ENCODE peak calls at places on chromosomes 5 and 9, in eight cellular contexts. G is ovary, S is NB4, B is astrocyte of the spinal cord, Z is sigmoid colon, N is MCF 10A, M is transverse colon, Y is AG10803. C is an unnamed sample.

GRCh38 chr5:84287964-84288363 is 96.7 kb downstream of the EDIL3 start:
- DNase-seq in N (peak), M (no peak), Z (no peak), G (no peak), S (peak), B (peak), Y (peak), C (peak)

GRCh38 chr9:20191239-20191840 is 402.5 kb upstream of the SLC24A2 start:
- DNase-seq in M (no peak), N (no peak), Z (no peak), Y (no peak), B (no peak), G (no peak), S (no peak), C (no peak)

GRCh38 chr5:44729536-44729935 is 79.2 kb upstream of the MRPS30 start:
- DNase-seq in G (no peak), Y (no peak), M (no peak), Z (no peak), B (no peak), N (no peak), S (no peak), C (no peak)

GRCh38 chr5:92372766-92373165 is 989.6 kb upstream of the ARRDC3 start:
- DNase-seq in Y (no peak), Z (no peak), S (no peak), G (no peak), B (peak), N (peak), M (no peak), C (no peak)

GRCh38 chr5:93511445-93511844 is 69.6 kb downstream of the NR2F1-AS1 start:
- DNase-seq in N (no peak), S (peak), Y (no peak), B (no peak), Z (no peak), G (no peak), M (no peak), C (no peak)

GRCh38 chr5:14351845-14352712 is 208.9 kb downstream of the TRIO start:
- DNase-seq in Z (peak), S (peak), G (peak), M (peak), Y (peak), B (peak), N (peak), C (peak)

GRCh38 chr5:112787261-112787660 is 49.6 kb downstream of the APC start:
- DNase-seq in B (no peak), M (no peak), Z (no peak), Y (no peak), N (no peak), S (no peak), G (no peak), C (no peak)

GRCh38 chr5:72720205-72720604 is 96.3 kb upstream of the TNPO1 start:
- DNase-seq in B (no peak), S (no peak), Y (no peak), M (no peak), N (no peak), G (no peak), Z (no peak), C (no peak)

GRCh38 chr9:27340876-27341540 is 44.1 kb upstream of the EQTN start:
- DNase-seq in G (no peak), S (no peak), B (peak), N (no peak), Y (peak), M (no peak), Z (no peak), C (no peak)

GRCh38 chr5:76082790-76083554 is at the start of gene SV2C:
- DNase-seq in Z (no peak), G (no peak), S (no peak), Y (no peak), M (peak), B (peak), N (no peak), C (no peak)

GRCh38 chr9:10242255-10242654 is 370.5 kb downstream of the PTPRD start:
- DNase-seq in B (no peak), Y (no peak), M (no peak), N (no peak), Z (no peak), S (no peak), G (no peak), C (no peak)

GRCh38 chr5:141605523-141606277 is 13.1 kb downstream of the DIAPH1 start:
- DNase-seq in N (peak), Y (peak), B (peak), Z (peak), G (no peak), S (peak), M (peak), C (no peak)

DNA sequence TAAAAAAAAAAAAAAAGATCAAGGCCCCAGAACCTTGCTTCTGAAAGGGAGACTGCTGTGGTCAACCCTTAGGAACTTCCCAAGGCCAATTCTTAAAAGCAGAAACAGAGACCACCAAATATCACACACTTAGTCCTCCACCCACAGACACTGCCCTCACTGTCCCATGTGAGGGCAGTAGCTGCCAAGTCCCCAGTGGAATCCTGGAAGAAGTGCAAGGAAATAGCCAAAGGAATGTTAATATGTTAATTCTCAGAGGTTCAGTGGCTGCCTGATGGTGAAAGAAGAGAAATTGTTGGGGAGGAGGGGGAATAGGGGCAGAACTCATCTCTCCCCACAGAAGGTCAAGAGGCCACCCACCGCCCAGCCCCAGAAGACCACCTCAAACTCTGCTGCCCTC is 23.1 kb downstream of the FSTL4 start:
- DNase-seq in Y (no peak), G (no peak), B (no peak), N (no peak), Z (no peak), S (no peak), M (no peak), C (no peak)
- TF ChIP-seq CTCF in Y (no peak), G (no peak), B (no peak), N (no peak), Z (no peak), S (no peak), M (no peak), C (no peak)

GRCh38 chr9:121598167-121599000 is 53.0 kb upstream of the DAB2IP start:
- DNase-seq in Z (peak), N (no peak), B (peak), S (no peak), G (peak), Y (peak), M (peak), C (peak)
- TF ChIP-seq CTCF in Z (peak), N (no peak), B (peak), S (no peak), G (peak), Y (peak), M (peak), C (peak)

GRCh38 chr9:1416261-1416660 is 366.1 kb downstream of the DMRT2 start:
- DNase-seq in N (no peak), Z (no peak), M (no peak), B (no peak), G (no peak), Y (no peak), S (no peak), C (no peak)

GRCh38 chr9:1411826-1412225 is 361.7 kb downstream of the DMRT2 start:
- DNase-seq in N (no peak), M (no peak), S (no peak), Y (no peak), G (no peak), Z (no peak), B (no peak), C (no peak)
- TF ChIP-seq CTCF in N (no peak), M (no peak), S (no peak), Y (no peak), G (no peak), Z (no peak), B (no peak), C (no peak)

GRCh38 chr5:122311888-122312669 is at the start of gene SNCAIP:
- DNase-seq in Y (peak), S (peak), N (peak), B (peak), M (peak), Z (peak), G (peak), C (no peak)
- TF ChIP-seq CTCF in Y (no peak), S (no peak), N (no peak), B (no peak), M (no peak), Z (no peak), G (no peak), C (no peak)

GRCh38 chr9:108534741-108535140 is 321.0 kb downstream of the ACTL7B start:
- DNase-seq in S (peak), N (peak), B (peak), G (no peak), Z (no peak), Y (peak), M (no peak), C (peak)

GRCh38 chr9:108536836-108537601 is 318.8 kb downstream of the ACTL7B start:
- DNase-seq in G (no peak), S (no peak), N (no peak), B (no peak), Y (peak), Z (no peak), M (no peak), C (no peak)

GRCh38 chr9:108537756-108538155 is 318.0 kb downstream of the ACTL7B start:
- DNase-seq in Y (no peak), M (no peak), B (no peak), G (no peak), N (no peak), Z (no peak), S (no peak), C (no peak)

GRCh38 chr9:108530141-108530540 is 325.6 kb downstream of the ACTL7B start:
- DNase-seq in N (no peak), M (no peak), Z (no peak), B (no peak), Y (no peak), S (no peak), G (no peak), C (no peak)

DNA sequence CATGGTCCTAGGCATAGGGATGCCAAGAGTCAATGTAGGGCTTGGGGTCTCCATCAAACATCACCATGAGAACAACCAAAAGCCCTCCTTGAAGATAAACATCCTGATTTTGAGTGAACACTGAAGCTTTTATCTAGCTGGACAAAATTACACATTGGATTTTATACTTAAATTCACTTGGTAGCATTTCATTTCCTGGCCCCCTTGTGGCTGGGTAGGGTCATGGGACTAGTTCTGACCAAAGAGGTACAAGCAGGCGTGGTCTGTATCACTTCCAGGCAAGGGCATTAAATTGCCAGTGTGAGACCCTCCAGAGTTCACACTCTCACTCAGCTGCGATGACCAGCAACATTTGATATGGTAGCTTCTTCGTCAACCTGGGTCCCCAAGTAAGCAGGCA is 320.3 kb downstream of the ACTL7B start:
- DNase-seq in M (peak), S (peak), Z (no peak), N (peak), B (no peak), G (no peak), Y (no peak), C (no peak)
- TF ChIP-seq CTCF in M (peak), S (peak), Z (peak), N (no peak), B (peak), G (no peak), Y (peak), C (peak)

GRCh38 chr5:164326219-164326618 is 820.8 kb downstream of the MAT2B start:
- DNase-seq in S (peak), M (no peak), Y (no peak), N (no peak), Z (no peak), B (no peak), G (no peak), C (no peak)
- TF ChIP-seq CTCF in S (peak), M (no peak), Y (no peak), N (no peak), Z (no peak), B (peak), G (no peak), C (no peak)

GRCh38 chr5:151094054-151094858 is 13.4 kb upstream of the TNIP1 start:
- DNase-seq in M (peak), Y (no peak), N (peak), S (peak), Z (no peak), G (no peak), B (no peak), C (no peak)

GRCh38 chr5:151097081-151097480 is 16.2 kb upstream of the TNIP1 start:
- DNase-seq in N (no peak), Y (no peak), S (peak), M (no peak), Z (no peak), G (no peak), B (no peak), C (no peak)

GRCh38 chr5:151094861-151095260 is 14.0 kb upstream of the TNIP1 start:
- DNase-seq in Y (peak), S (no peak), B (no peak), N (peak), G (no peak), Z (peak), M (peak), C (no peak)

GRCh38 chr5:151095341-151096000 is 14.6 kb upstream of the TNIP1 start:
- DNase-seq in Z (no peak), Y (peak), B (peak), S (no peak), N (peak), G (peak), M (peak), C (peak)

GRCh38 chr5:151096001-151096373 is 15.2 kb upstream of the TNIP1 start:
- DNase-seq in B (no peak), N (no peak), M (no peak), Z (no peak), S (no peak), Y (no peak), G (peak), C (no peak)
- TF ChIP-seq CTCF in B (no peak), N (no peak), M (no peak), Z (no peak), S (no peak), Y (no peak), G (no peak), C (no peak)

DNA sequence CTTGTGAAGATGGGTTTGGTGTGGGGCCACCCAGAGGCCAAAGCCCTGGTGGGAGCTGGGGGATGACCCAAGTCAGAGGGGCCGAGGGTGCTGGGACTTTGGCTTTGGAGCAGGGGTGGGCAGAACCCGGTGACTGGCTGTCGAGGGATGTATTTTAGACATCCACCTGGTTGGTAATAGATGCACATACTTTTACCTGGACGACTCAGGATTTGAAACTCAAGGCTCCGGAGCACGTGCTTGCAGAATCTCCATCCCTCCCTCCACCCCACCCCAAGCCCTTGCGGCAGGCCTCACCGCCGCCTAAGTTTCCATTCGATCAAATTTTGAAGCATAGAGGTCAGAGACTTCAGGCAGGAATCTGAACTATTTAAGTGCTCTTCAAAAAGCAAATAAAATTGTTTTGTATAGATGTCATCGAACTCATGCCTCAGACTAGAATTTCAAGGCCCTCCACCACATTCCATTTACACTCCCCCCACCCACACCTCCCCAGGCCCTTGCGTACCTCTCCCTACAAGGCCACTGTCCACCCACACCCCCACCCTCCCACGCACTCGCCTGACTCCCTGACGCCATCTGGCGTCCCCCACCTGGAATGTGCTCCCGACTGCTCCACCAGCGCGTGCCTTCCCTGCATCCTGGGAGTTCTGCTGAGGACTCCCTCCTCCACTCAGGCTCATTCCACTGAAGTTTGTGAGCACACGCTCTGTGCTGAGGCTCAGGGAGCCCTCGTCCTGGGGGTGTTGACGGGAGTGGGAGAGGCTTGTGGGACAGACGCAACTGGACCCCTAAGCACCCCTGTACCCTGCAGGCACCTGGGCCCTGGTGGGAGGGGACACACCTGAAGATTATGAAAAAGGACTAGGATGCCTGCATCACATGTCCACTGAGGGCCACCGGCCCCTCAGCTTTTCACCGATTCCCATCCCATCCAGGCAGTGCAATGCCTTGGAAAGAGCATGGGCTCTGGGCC is 56.4 kb upstream of the RPL26L1 start:
- DNase-seq in Y (peak), Z (peak), M (peak), S (peak), G (peak), B (peak), N (peak), C (peak)
- TF ChIP-seq CTCF in Y (peak), Z (peak), M (peak), S (peak), G (peak), B (peak), N (peak), C (peak)

DNA sequence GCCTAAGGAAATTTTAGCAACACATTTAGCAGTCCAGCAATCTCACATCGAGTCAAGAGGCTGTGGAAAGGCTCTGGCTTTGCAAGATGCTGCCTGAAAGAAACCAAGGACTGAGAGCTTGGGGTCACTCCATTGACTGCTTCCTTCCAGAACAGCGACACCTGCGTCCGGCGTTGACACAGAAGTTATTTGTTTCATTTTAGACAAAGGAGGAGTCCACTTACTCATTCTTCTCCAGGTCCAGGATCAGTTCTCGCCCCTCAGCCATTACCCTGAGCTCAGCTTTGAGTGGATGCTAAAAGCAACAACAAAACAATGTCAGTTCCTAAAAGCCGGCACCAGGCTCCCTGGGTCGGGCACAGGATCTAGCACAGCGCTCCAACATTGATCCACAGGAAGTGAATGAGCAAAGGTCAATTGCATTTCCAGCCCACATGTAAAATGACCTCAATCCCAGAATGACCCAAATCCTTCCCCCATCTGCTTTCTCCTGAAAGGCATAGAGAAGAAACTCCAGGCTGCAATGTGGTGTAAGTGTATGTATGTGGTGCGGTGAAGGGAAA is 11.3 kb downstream of the ADAM19 start:
- DNase-seq in Y (no peak), Z (no peak), B (no peak), M (no peak), G (no peak), S (no peak), N (no peak), C (no peak)
- TF ChIP-seq CTCF in Y (no peak), Z (no peak), B (peak), M (no peak), G (no peak), S (no peak), N (no peak), C (no peak)

GRCh38 chr5:147483197-147483790 is 26.6 kb downstream of the DPYSL3 start:
- DNase-seq in B (no peak), G (no peak), M (no peak), Z (no peak), S (no peak), Y (no peak), N (no peak), C (no peak)

GRCh38 chr5:147482426-147483196 is 27.3 kb downstream of the DPYSL3 start:
- DNase-seq in Z (no peak), M (no peak), Y (no peak), N (no peak), G (no peak), S (no peak), B (no peak), C (no peak)

GRCh38 chr5:147481376-147481775 is 28.5 kb downstream of the DPYSL3 start:
- DNase-seq in M (no peak), Y (peak), B (peak), N (peak), Z (no peak), G (no peak), S (no peak), C (no peak)

GRCh38 chr5:147479949-147480348 is 29.9 kb downstream of the DPYSL3 start:
- DNase-seq in S (no peak), M (no peak), G (no peak), Y (peak), Z (no peak), B (peak), N (no peak), C (no peak)

DNA sequence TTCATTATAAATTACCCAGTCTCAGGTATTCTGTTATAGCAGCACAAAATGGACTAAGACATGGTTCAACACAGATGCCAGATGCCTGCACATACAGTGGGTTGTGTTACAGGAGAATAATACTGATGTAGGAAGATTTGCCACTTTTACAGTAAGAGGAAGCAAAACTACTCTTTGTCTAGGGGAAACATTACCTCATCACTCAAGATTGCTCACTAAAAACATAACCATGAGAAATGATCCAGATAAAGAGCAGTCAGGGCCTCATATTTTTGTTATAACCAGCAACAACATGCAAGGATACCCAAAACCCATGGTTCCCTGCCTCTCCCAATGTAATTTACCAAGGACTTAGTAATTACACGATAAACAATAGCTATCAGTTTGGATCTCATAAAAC is 28.0 kb downstream of the DPYSL3 start:
- DNase-seq in G (no peak), Y (peak), M (no peak), Z (no peak), N (no peak), S (no peak), B (peak), C (no peak)
- TF ChIP-seq CTCF in G (no peak), Y (no peak), M (no peak), Z (no peak), N (no peak), S (no peak), B (no peak), C (no peak)